ENCODE peak calls at places on chromosomes 3 and 15, in ten cellular contexts. S is choroid plexus epithelial cell, X is RWPE2, Z is HCT116, M is NB4, K is psoas muscle, F is pancreas, D is fibroblast of pulmonary artery, J is fibroblast of mammary gland, Y is AG10803. C is an unnamed sample.
A peak's percentile ranks its signal among the peaks of the same experiment; 100 is the strongest.

GRCh38 chr15:28122038-28122949 is 23.2 kb upstream of the OCA2 start:
- DNase-seq in J (no peak), K (no peak), Z (no peak), S (no peak), X (peak; percentile 63), M (no peak), D (no peak), Y (no peak), F (no peak), C (no peak)

GRCh38 chr3:101279765-101280385 is 40.5 kb downstream of the IMPG2 start:
- DNase-seq in Z (no peak), K (no peak), D (no peak), F (no peak), S (no peak), X (no peak), M (no peak), Y (no peak), J (peak; percentile 17), C (no peak)

GRCh38 chr3:125107861-125108567 is 52.2 kb upstream of the HEG1 start:
- DNase-seq in Y (peak; percentile 77), F (no peak), S (peak; percentile 84), Z (no peak), X (no peak), J (peak; percentile 92), D (peak; percentile 83), M (no peak), K (no peak), C (no peak)

GRCh38 chr3:157922614-157923013 is 183.6 kb downstream of the SHOX2 start:
- DNase-seq in M (no peak), Y (no peak), Z (no peak), S (no peak), K (no peak), X (no peak), D (no peak), F (no peak), J (no peak), C (no peak)

GRCh38 chr3:138950701-138951100 is 3.7 kb downstream of the FOXL2NB start:
- DNase-seq in M (no peak), K (no peak), X (no peak), F (no peak), D (no peak), J (no peak), S (no peak), Z (no peak), Y (no peak), C (no peak)

GRCh38 chr15:58522865-58523264 is 91.1 kb downstream of the LIPC start:
- DNase-seq in X (no peak), D (no peak), J (no peak), M (no peak), Y (no peak), S (no peak), F (no peak), K (no peak), Z (no peak), C (no peak)

GRCh38 chr15:45179221-45179985 is 8.4 kb downstream of the SHF start:
- DNase-seq in S (no peak), X (no peak), F (no peak), J (no peak), K (no peak), Z (peak; percentile 60), M (peak; percentile 54), D (no peak), Y (peak; percentile 17), C (no peak)

GRCh38 chr15:62067448-62068044 is 769 bp downstream of the C2CD4A start:
- DNase-seq in S (no peak), Z (no peak), Y (peak; percentile 8), K (peak; percentile 20), D (peak; percentile 31), J (no peak), F (peak; percentile 75), M (no peak), X (no peak), C (no peak)

GRCh38 chr3:183555541-183556081 is at the start of gene KLHL6:
- DNase-seq in J (no peak), X (no peak), F (no peak), D (peak; percentile 21), K (no peak), Z (no peak), S (no peak), M (peak; percentile 82), Y (no peak), C (no peak)

GRCh38 chr15:96807361-96807760 is 476.9 kb downstream of the NR2F2 start:
- DNase-seq in M (no peak), X (no peak), F (no peak), Z (no peak), J (no peak), S (no peak), Y (no peak), K (no peak), D (no peak), C (no peak)

GRCh38 chr3:65935724-65936123 is 103.0 kb downstream of the MAGI1 start:
- DNase-seq in Z (no peak), F (no peak), J (no peak), Y (no peak), D (no peak), M (no peak), K (no peak), X (no peak), S (no peak), C (no peak)

GRCh38 chr3:39910828-39911464 is 101.5 kb downstream of the MYRIP start:
- DNase-seq in K (no peak), M (no peak), S (no peak), F (no peak), Y (peak; percentile 61), J (peak; percentile 73), D (peak; percentile 26), Z (no peak), X (no peak), C (no peak)

GRCh38 chr15:85474700-85475316 is 94.4 kb downstream of the AKAP13 start:
- DNase-seq in Z (peak; percentile 40), F (no peak), K (no peak), J (no peak), D (no peak), Y (peak; percentile 12), X (no peak), M (no peak), S (no peak), C (no peak)

GRCh38 chr3:159429702-159430101 is 558.9 kb upstream of the IL12A start:
- DNase-seq in Z (no peak), D (no peak), S (no peak), J (no peak), X (no peak), K (no peak), Y (no peak), F (no peak), M (no peak), C (no peak)

GRCh38 chr3:65914032-65914739 is 124.5 kb downstream of the MAGI1 start:
- DNase-seq in X (no peak), J (no peak), Y (no peak), M (no peak), S (peak; percentile 50), F (no peak), D (no peak), Z (no peak), K (no peak), C (no peak)

DNA sequence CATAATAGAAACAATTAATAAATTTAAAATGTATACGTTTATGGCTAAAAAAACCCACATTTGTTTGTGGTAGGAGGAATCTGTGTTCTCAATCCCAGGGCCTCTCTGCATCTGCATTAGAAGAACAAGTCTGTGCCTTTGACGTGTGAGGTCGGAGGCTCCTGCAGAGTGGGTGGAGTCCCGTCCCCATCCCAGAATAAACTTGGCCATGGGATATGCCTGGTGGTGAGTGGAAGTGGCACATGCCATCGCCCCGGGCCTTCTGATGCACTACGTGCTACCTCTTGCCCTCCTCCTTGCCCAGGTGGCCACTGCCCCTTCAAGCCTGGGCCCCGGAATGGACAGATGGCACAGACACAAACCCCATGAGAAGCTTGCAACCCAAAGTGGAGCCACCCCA is 131.1 kb upstream of the NSMCE3 start:
- DNase-seq in K (no peak), J (no peak), D (no peak), Z (no peak), X (no peak), M (no peak), Y (no peak), F (no peak), S (no peak), C (no peak)
- H3K4me3 ChIP-seq in K (no peak overlapping the region), J (no peak overlapping the region), D (no peak overlapping the region), Z (no peak overlapping the region), X (no peak overlapping the region), M (no peak overlapping the region), Y (no peak overlapping the region), F (no peak overlapping the region), S (no peak overlapping the region), C (no peak overlapping the region)

DNA sequence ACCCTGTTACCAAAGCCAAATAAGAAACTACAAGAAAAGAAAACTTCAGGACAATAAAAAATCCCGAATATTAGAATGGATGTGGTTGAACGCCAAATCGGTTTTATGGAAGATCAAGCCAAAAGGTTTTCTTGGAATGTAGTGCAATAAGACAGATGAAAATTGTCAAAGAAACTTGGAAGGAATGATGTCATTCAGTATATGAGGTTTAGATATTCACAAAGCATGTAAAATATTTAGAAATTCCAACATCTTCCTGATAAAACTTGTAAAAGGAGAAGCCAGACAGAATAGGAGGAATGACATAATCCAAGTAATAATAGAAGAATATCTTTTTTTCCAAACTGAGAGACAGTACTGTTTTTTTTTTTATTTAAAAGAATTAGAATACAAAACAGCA is 130.3 kb upstream of the ZPLD1 start:
- DNase-seq in J (no peak), Z (no peak), D (no peak), X (no peak), Y (no peak), M (no peak), S (no peak), F (no peak), K (no peak), C (no peak)
- TF ChIP-seq CTCF in J (no peak), Z (no peak), D (no peak), X (no peak), Y (no peak), M (no peak), S (no peak), F (no peak), K (no peak), C (no peak)

GRCh38 chr3:26631385-26631738 is 8.8 kb downstream of the LRRC3B start:
- DNase-seq in X (no peak), D (no peak), K (no peak), S (no peak), F (no peak), M (no peak), Z (no peak), J (no peak), Y (no peak), C (no peak)
- H3K4me3 ChIP-seq in X (no peak overlapping the region), D (no peak overlapping the region), K (no peak overlapping the region), S (no peak overlapping the region), F (no peak overlapping the region), M (no peak overlapping the region), Z (no peak overlapping the region), J (no peak overlapping the region), Y (no peak overlapping the region), C (no peak overlapping the region)

DNA sequence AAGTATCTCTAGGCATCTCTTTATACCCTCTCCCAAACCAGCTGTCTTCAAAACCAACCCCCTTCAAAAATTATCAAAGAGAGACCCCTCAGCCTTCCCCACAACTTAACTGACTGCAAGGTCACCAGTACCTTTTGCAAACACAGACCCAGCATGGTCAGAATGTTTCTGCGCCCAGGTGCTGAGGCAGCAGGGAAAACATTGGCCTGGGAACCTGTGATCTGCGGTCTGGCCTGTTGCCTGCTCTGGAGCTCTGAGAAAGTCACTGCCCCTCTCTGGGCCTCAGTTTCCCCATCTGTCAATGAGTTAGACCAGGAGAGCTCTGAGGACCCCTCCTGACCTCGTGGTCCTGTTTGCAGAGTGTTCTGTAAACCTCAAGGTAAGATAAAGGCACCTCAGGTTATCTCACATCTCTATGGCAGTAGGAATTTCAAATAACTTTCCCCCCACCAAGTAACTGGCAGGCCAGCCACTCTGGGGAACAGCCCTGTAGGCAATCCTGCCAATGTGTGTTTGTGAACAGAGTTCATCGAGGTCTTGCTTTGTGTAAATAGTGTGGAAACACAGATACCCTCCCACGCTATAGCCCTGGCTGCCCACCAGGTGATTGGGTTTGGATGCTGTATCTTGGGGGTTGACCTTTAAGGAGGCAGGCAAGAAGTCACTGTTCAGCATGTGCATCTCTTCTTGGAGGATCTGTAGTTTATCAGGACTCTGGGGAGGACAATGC is 50.0 kb upstream of the SMAD6 start:
- DNase-seq in J (no peak), D (no peak), Y (no peak), F (no peak), X (no peak), Z (no peak), M (no peak), S (no peak), K (no peak), C (no peak)
- TF ChIP-seq CTCF in J (no peak), D (no peak), Y (no peak), F (no peak), X (no peak), Z (no peak), M (no peak), S (no peak), K (no peak), C (no peak)

C was measured in HFF-Myc.